ENCODE peak calls at places on chromosomes 7 and 10, in four cellular contexts. U is astrocyte; H is activated T-helper 1 cell treated with anti-CD3 and anti-CD28 coated beads, Interleukin-12 subunit alpha, Interleukin-12 subunit beta, Interleukin-2, Interleukin-4 antibody, amounts not matched to agents 30 ng/mL and 10 ng/mL and 1 ng/mL, durations not matched to agents 14 hours and 24 hours and 36 hours; G is left ventricle myocardium superior. X is an unnamed sample.

GRCh38 chr7:14851610-14852009 is 50.9 kb downstream of the DGKB start:
- DNase-seq in U (no peak), H (no peak), G (no peak), X (no peak)

GRCh38 chr7:29562307-29562706 is 1.3 kb upstream of the PRR15 start:
- DNase-seq in U (no peak), H (no peak), G (no peak), X (no peak)

GRCh38 chr10:82910301-82910700 is 1035.3 kb downstream of the NRG3 start:
- DNase-seq in U (no peak), H (no peak), G (no peak), X (no peak)

GRCh38 chr7:149414745-149415390 is 46.0 kb downstream of the ZNF777 start:
- DNase-seq in U (peak; percentile 76), H (peak; percentile 14), G (peak; percentile 77), X (no peak)

GRCh38 chr10:126041804-126042231 is 145.5 kb downstream of the FANK1 start:
- DNase-seq in U (peak; percentile 54), H (peak; percentile 71), G (peak; percentile 85), X (peak; percentile 92)

GRCh38 chr10:125584954-125585353 is 98.0 kb downstream of the TEX36 start:
- DNase-seq in U (no peak), H (no peak), G (no peak), X (no peak)

GRCh38 chr10:95558593-95559320 is 2.4 kb downstream of the SORBS1 start:
- DNase-seq in U (no peak), H (no peak), G (no peak), X (no peak)

GRCh38 chr7:148500978-148501377 is 89.6 kb upstream of the C7orf33 start:
- DNase-seq in U (no peak), H (no peak), G (no peak), X (no peak)

GRCh38 chr10:28743576-28743975 is 66.3 kb downstream of the BAMBI start:
- DNase-seq in U (no peak), H (no peak), G (no peak), X (no peak)

GRCh38 chr7:108329514-108329913 is 126.7 kb downstream of the NRCAM start:
- DNase-seq in U (no peak), H (no peak), G (no peak), X (no peak)

GRCh38 chr10:100656479-100656878 is 88.9 kb upstream of the PAX2 start:
- DNase-seq in U (no peak), H (no peak), G (no peak), X (no peak)

GRCh38 chr10:404341-404740 is 269.1 kb downstream of the ZMYND11 start:
- DNase-seq in U (peak; percentile 76), H (no peak), G (no peak), X (no peak)

GRCh38 chr10:3053145-3053544 is 14.2 kb upstream of the PFKP start:
- DNase-seq in U (no peak), H (no peak), G (no peak), X (no peak)

GRCh38 chr10:102522874-102523249 is 19.1 kb downstream of the SUFU start:
- DNase-seq in U (no peak), H (no peak), G (no peak), X (no peak)

GRCh38 chr7:106100863-106101262 is 11.2 kb downstream of the SYPL1 start:
- DNase-seq in U (no peak), H (no peak), G (no peak), X (no peak)

GRCh38 chr7:74480861-74481417 is 27.2 kb downstream of the GTF2IRD1 start:
- DNase-seq in U (peak; percentile 70), H (no peak), G (peak; percentile 64), X (no peak)

GRCh38 chr10:6204341-6205191 is 1.8 kb downstream of the PFKFB3 start:
- DNase-seq in U (peak; percentile 62), H (peak; percentile 19), G (peak; percentile 79), X (no peak)